ENCODE peak calls at places on chromosome 15, in five cellular contexts. P is right cardiac atrium, F is adrenal gland, V is heart left ventricle, Q is HAP-1. N is an unnamed sample. For H3K4me1, the result is how much of the 10 kb centered on the place peaks cover.

GRCh38 chr15:25136119-25136518 is 181.3 kb downstream of the SNRPN start:
- DNase-seq in P (no peak), F (peak), V (no peak), Q (peak), N (no peak)

GRCh38 chr15:91980502-91981267 is 127.2 kb downstream of the SLCO3A1 start:
- DNase-seq in P (peak), F (no peak), V (no peak), Q (no peak), N (no peak)

GRCh38 chr15:95024388-95024787 is 793.0 kb downstream of the MCTP2 start:
- DNase-seq in P (no peak), F (no peak), V (no peak), Q (no peak), N (peak)

GRCh38 chr15:57769266-57769665 is 62.8 kb downstream of the POLR2M start:
- DNase-seq in P (peak), F (no peak), V (peak), Q (no peak), N (no peak)

GRCh38 chr15:86608461-86608860 is 528.8 kb downstream of the AGBL1 start:
- DNase-seq in P (peak), F (peak), V (no peak), Q (peak), N (peak)

GRCh38 chr15:33720952-33721351 is 247.3 kb upstream of the CHRM5 start:
- DNase-seq in P (no peak), F (no peak), V (no peak), Q (no peak), N (peak)

GRCh38 chr15:43920815-43921214 is 94.0 kb downstream of the WDR76 start:
- DNase-seq in P (no peak), F (no peak), V (no peak), Q (peak), N (no peak)

GRCh38 chr15:34726407-34727100 is 28.2 kb downstream of the GJD2 start:
- DNase-seq in P (no peak), F (no peak), V (no peak), Q (no peak), N (no peak)

GRCh38 chr15:85831415-85832113 is 36.8 kb upstream of the KLHL25 start:
- DNase-seq in P (peak), F (peak), V (no peak), Q (peak), N (no peak)

GRCh38 chr15:88219623-88220022 is 36.9 kb downstream of the NTRK3 start:
- DNase-seq in P (no peak), F (no peak), V (no peak), Q (no peak), N (no peak)

GRCh38 chr15:65081758-65082157 is 5.2 kb downstream of the KBTBD13 start:
- DNase-seq in P (peak), F (no peak), V (no peak), Q (no peak), N (no peak)

GRCh38 chr15:28103831-28104230 is 4.7 kb upstream of the OCA2 start:
- DNase-seq in P (no peak), F (no peak), V (no peak), Q (no peak), N (no peak)

GRCh38 chr15:80660114-80660513 is 35.0 kb upstream of the ABHD17C start:
- DNase-seq in P (no peak), F (peak), V (no peak), Q (peak), N (peak)

GRCh38 chr15:92463826-92464225 is 70.1 kb downstream of the ST8SIA2 start:
- DNase-seq in P (no peak), F (no peak), V (no peak), Q (no peak), N (no peak)

GRCh38 chr15:89817701-89818280 is 3.1 kb upstream of the ANPEP start:
- DNase-seq in P (no peak), F (no peak), V (no peak), Q (no peak), N (no peak)

GRCh38 chr15:41024141-41024540 is 70.9 kb downstream of the CHAC1 start:
- DNase-seq in P (no peak), F (peak), V (no peak), Q (no peak), N (peak)

GRCh38 chr15:66565731-66566130 is at the start of gene LCTL:
- DNase-seq in P (no peak), F (no peak), V (no peak), Q (peak), N (peak)

GRCh38 chr15:66716668-66717025 is 14.6 kb downstream of the SMAD6 start:
- DNase-seq in P (no peak), F (no peak), V (no peak), Q (no peak), N (no peak)

GRCh38 chr15:60392986-60393811 is 4.6 kb downstream of the ANXA2 start:
- DNase-seq in P (peak), F (peak), V (no peak), Q (peak), N (peak)

GRCh38 chr15:78139564-78139963 is 8.3 kb upstream of the CIB2 start:
- DNase-seq in P (no peak), F (no peak), V (no peak), Q (no peak), N (no peak)

GRCh38 chr15:41258706-41259471 is 27.8 kb downstream of the CHP1 start:
- DNase-seq in P (no peak), F (peak), V (no peak), Q (no peak), N (no peak)

GRCh38 chr15:41904487-41905359 is 10.9 kb upstream of the SPTBN5 start:
- DNase-seq in P (peak), F (peak), V (no peak), Q (peak), N (peak)

GRCh38 chr15:51830279-51830806 is 890 bp downstream of the TMOD3 start:
- DNase-seq in P (no peak), F (peak), V (no peak), Q (no peak), N (no peak)

DNA sequence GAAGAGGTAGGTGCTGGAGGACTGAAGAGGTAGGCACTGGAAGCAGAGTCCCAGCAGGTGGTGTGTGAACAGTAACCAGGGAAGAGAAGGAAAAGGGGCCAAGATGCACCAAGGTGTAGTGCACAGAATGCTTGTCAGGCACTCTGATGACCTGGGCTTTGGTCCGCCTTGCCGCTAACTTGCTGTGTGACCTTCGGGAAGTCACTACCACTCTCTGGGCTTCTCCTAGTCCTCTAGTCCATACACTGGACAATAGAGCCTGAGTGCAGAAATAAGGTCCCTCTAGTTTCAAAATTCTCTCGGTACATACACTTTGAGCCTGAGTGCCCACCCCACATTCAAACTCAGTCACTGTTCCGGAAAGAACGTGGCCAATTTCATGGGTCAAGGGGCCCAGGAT is 24.1 kb downstream of the ANP32A start:
- DNase-seq in P (no peak), F (no peak), V (no peak), Q (no peak), N (no peak)
- H3K4me1 ChIP-seq in P (half or more), F (half or more), V (half or more), Q (under half), N (under half)

GRCh38 chr15:101246391-101246790 is 5.5 kb downstream of the CHSY1 start:
- DNase-seq in P (no peak), F (no peak), V (no peak), Q (no peak), N (no peak)
- H3K4me1 ChIP-seq in P (under half), F (half or more), V (half or more), Q (under half), N (under half)

GRCh38 chr15:70502576-70502975 is 260.8 kb downstream of the UACA start:
- DNase-seq in P (no peak), F (no peak), V (no peak), Q (no peak), N (no peak)

GRCh38 chr15:70503073-70503745 is 260.1 kb downstream of the UACA start:
- DNase-seq in P (no peak), F (no peak), V (no peak), Q (no peak), N (no peak)

GRCh38 chr15:70501121-70501727 is 262.1 kb downstream of the UACA start:
- DNase-seq in P (no peak), F (no peak), V (peak), Q (no peak), N (no peak)

GRCh38 chr15:70503798-70504304 is 259.5 kb downstream of the UACA start:
- DNase-seq in P (no peak), F (no peak), V (no peak), Q (no peak), N (no peak)

DNA sequence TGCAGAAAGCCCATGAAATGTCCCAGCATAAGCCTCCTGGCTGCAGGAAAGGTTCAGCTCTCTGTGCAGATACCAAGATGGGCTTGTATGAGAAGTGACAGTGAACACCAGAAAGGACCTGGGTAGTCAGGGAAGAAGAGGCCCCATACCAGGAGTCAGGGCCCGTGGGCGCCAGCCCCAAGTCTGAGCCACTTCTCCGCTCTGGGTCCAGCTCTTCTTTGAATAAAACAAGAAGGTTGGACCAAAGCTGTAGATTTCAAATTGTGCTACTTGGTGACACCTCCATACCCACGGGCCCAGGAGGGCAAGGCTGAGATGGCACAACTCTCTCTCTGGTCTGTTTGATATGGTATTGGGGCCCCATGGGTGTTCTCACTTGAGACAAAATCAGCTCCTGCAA is 261.5 kb downstream of the UACA start:
- DNase-seq in P (no peak), F (no peak), V (peak), Q (no peak), N (no peak)
- H3K4me1 ChIP-seq in P (under half), F (under half), V (under half), Q (under half), N (under half)

DNA sequence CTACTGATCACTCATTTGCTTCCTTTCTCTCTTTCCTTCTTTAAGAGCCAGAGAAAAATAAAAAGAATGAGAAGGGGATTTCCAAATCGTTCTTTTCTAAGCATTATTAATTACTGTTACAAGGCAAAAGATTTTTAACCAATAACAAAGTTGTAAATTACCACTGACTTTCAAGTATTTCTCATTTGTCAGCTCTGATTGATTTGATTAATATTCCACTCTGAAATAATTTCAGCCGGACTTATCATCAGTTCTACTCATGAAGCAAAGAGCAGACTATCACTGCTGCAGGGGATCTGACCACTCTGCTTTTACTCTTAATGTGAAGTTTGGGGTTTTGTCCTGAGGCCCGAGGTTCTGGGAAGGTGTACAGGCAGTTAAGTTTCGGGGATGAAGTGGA is 19.8 kb downstream of the NR2F2 start:
- DNase-seq in P (no peak), F (no peak), V (no peak), Q (no peak), N (no peak)
- H3K4me1 ChIP-seq in P (under half), F (under half), V (under half), Q (under half), N (under half)

GRCh38 chr15:48810414-48811324 is at the start of gene CEP152:
- DNase-seq in P (peak), F (peak), V (peak), Q (peak), N (peak)
- H3K4me1 ChIP-seq in P (under half), F (under half), V (under half), Q (under half), N (under half)

GRCh38 chr15:38874464-38874863 is 309.9 kb upstream of the RASGRP1 start:
- DNase-seq in P (no peak), F (no peak), V (no peak), Q (no peak), N (no peak)

GRCh38 chr15:38876211-38876610 is 311.6 kb upstream of the RASGRP1 start:
- DNase-seq in P (no peak), F (no peak), V (no peak), Q (no peak), N (no peak)

GRCh38 chr15:38871638-38872037 is 307.0 kb upstream of the RASGRP1 start:
- DNase-seq in P (no peak), F (no peak), V (no peak), Q (no peak), N (no peak)

GRCh38 chr15:38872732-38873131 is 308.1 kb upstream of the RASGRP1 start:
- DNase-seq in P (no peak), F (no peak), V (no peak), Q (no peak), N (no peak)

GRCh38 chr15:38873151-38873550 is 308.5 kb upstream of the RASGRP1 start:
- DNase-seq in P (no peak), F (no peak), V (no peak), Q (no peak), N (no peak)
- H3K4me1 ChIP-seq in P (under half), F (under half), V (under half), Q (under half), N (under half)